ENCODE peak calls at places on chromosomes 5 and 9, in eight cellular contexts. Q, D, G, I, Y, Z, W and O are unnamed samples.
A peak's percentile ranks its signal among the peaks of the same experiment; 100 is the strongest.

GRCh38 chr5:173456751-173457171 is 128.5 kb upstream of the STC2 start:
- DNase-seq in W (peak; percentile 7), I (peak; percentile 64), Y (no peak), G (no peak), Z (no peak), D (peak; percentile 81), Q (peak; percentile 85), O (no peak)

GRCh38 chr5:14440598-14441401 is 140.8 kb upstream of the OTULINL start:
- DNase-seq in D (peak; percentile 97), Y (peak; percentile 87), Q (peak; percentile 87), I (peak; percentile 97), G (no peak), Z (peak; percentile 72), W (no peak), O (no peak)

GRCh38 chr9:77712533-77713130 is 64.5 kb upstream of the GNA14 start:
- DNase-seq in G (no peak), Y (no peak), I (peak; percentile 93), D (peak; percentile 90), Z (peak; percentile 47), W (no peak), Q (peak; percentile 84), O (no peak)

GRCh38 chr5:157362502-157362901 is 96.6 kb downstream of the CYFIP2 start:
- DNase-seq in G (no peak), Q (no peak), Y (no peak), D (no peak), I (no peak), W (no peak), Z (no peak), O (no peak)

GRCh38 chr5:146111409-146111808 is 6.0 kb upstream of the PLAC8L1 start:
- DNase-seq in D (no peak), G (no peak), Z (no peak), I (no peak), Q (no peak), W (no peak), Y (no peak), O (no peak)

GRCh38 chr5:94709277-94709676 is 90.8 kb downstream of the SLF1 start:
- DNase-seq in Q (no peak), W (no peak), D (no peak), Y (no peak), Z (no peak), G (no peak), I (no peak), O (no peak)

GRCh38 chr5:159916841-159917761 is 819 bp downstream of the ADRA1B start:
- DNase-seq in W (no peak), I (no peak), D (no peak), Q (no peak), G (no peak), Z (no peak), Y (peak; percentile 11), O (no peak)

GRCh38 chr5:128213340-128213739 is 129.8 kb downstream of the SLC12A2 start:
- DNase-seq in W (peak; percentile 27), Y (peak; percentile 80), D (peak; percentile 77), I (peak; percentile 90), Z (no peak), Q (peak; percentile 65), G (no peak), O (no peak)

GRCh38 chr5:112795944-112796678 is 58.4 kb downstream of the APC start:
- DNase-seq in D (no peak), Z (peak; percentile 54), G (no peak), Q (no peak), Y (no peak), I (peak; percentile 74), W (no peak), O (no peak)

GRCh38 chr5:160629007-160629402 is 207.3 kb downstream of the PTTG1 start:
- DNase-seq in G (no peak), Z (no peak), Y (no peak), I (no peak), D (no peak), W (no peak), Q (no peak), O (no peak)

GRCh38 chr5:132655821-132656773 is 1.9 kb upstream of the IL13 start:
- DNase-seq in G (no peak), D (no peak), Q (no peak), Z (no peak), Y (peak; percentile 63), W (no peak), I (no peak), O (no peak)

GRCh38 chr5:137778772-137779564 is 24.8 kb upstream of the HNRNPA0 start:
- DNase-seq in G (no peak), Z (peak; percentile 12), Q (no peak), Y (peak; percentile 62), W (no peak), D (peak; percentile 39), I (peak; percentile 73), O (no peak)

GRCh38 chr9:136538599-136539426 is 7.0 kb downstream of the NOTCH1 start:
- DNase-seq in Q (no peak), W (no peak), Z (no peak), Y (no peak), I (no peak), G (no peak), D (no peak), O (no peak)

GRCh38 chr5:41334758-41335157 is 121.4 kb upstream of the C6 start:
- DNase-seq in W (no peak), I (peak; percentile 39), Z (no peak), G (no peak), Q (no peak), Y (peak; percentile 44), D (peak; percentile 36), O (no peak)

GRCh38 chr9:23638011-23638410 is 188.0 kb downstream of the ELAVL2 start:
- DNase-seq in I (no peak), Q (no peak), Z (no peak), G (no peak), D (no peak), W (no peak), Y (no peak), O (no peak)

DNA sequence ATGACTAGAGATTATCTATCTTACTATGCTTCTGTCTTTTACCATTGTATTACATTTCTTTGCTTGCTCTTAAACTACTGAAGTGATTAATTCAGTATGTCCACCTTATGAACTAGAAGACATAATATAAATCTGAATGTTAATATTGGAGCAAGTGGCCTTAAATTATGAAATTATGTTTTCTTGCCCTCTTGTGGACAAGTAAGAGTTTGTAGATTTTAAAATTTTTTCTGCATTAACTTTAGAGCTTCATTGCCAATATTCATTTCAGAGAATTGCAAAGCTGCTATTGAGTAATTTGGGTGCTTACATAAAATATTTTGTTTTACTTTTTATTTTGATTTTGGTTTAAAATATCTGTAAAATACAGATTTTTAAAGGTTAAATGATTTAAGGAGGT is 55.3 kb downstream of the RANBP17 start:
- DNase-seq in D (no peak), I (peak; percentile 39), Y (no peak), W (no peak), Z (no peak), G (no peak), Q (no peak), O (no peak)
- TF ChIP-seq CTCF in D (peak; percentile 42), I (peak; percentile 46), Y (no peak), W (no peak), Z (peak; percentile 25), G (no peak), Q (no peak), O (peak; percentile 10)

GRCh38 chr9:35714579-35715252 is 17.3 kb downstream of the TLN1 start:
- DNase-seq in Z (no peak), G (no peak), D (no peak), Q (no peak), W (no peak), I (no peak), Y (no peak), O (no peak)

GRCh38 chr9:35717132-35717870 is 14.7 kb downstream of the TLN1 start:
- DNase-seq in D (no peak), Y (no peak), G (no peak), W (no peak), Z (no peak), I (no peak), Q (no peak), O (no peak)

GRCh38 chr9:35713578-35713977 is 18.4 kb downstream of the TLN1 start:
- DNase-seq in Y (no peak), D (no peak), G (no peak), I (no peak), W (no peak), Q (no peak), Z (no peak), O (no peak)

GRCh38 chr9:35714123-35714522 is 17.9 kb downstream of the TLN1 start:
- DNase-seq in Q (no peak), Y (no peak), Z (no peak), G (no peak), D (no peak), I (no peak), W (no peak), O (no peak)

GRCh38 chr9:35716236-35716635 is 15.8 kb downstream of the TLN1 start:
- DNase-seq in I (no peak), D (no peak), Y (no peak), G (no peak), Z (no peak), Q (no peak), W (no peak), O (no peak)
- TF ChIP-seq CTCF in I (peak; percentile 20), D (no peak), Y (no peak), G (no peak), Z (peak; percentile 5), Q (no peak), W (no peak), O (no peak)

DNA sequence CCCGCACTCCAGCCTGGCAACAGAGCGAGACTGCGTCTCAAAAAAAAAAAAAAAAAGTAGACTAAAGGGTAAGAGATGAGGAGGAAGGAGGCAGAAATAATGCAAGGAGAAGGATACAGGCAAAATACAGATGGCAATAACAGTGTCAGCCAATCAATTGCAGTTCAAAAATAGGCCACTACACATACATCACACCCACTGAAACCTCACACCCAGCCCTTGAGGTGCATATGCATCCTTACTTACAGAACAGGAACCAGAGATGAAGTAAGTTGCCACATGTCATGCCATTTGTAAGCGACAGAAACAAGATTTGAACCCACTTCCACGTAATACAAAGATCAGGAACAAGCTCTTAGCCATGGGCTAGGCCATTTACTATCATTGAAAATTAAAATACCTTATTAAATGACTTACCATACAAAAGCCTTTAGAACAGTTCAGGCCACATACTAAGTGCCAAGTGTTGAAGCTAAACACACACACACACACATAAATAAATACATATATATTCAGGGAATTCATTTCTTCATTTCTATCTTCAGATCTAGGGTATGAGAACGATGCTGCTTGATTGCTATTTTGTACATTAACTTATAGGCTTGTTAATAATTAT is 98.4 kb downstream of the FNBP1 start:
- DNase-seq in D (no peak), Q (no peak), I (no peak), Y (no peak), Z (no peak), W (peak; percentile 91), G (peak; percentile 33), O (no peak)
- TF ChIP-seq CTCF in D (no peak), Q (no peak), I (no peak), Y (no peak), Z (no peak), W (no peak), G (no peak), O (no peak)

DNA sequence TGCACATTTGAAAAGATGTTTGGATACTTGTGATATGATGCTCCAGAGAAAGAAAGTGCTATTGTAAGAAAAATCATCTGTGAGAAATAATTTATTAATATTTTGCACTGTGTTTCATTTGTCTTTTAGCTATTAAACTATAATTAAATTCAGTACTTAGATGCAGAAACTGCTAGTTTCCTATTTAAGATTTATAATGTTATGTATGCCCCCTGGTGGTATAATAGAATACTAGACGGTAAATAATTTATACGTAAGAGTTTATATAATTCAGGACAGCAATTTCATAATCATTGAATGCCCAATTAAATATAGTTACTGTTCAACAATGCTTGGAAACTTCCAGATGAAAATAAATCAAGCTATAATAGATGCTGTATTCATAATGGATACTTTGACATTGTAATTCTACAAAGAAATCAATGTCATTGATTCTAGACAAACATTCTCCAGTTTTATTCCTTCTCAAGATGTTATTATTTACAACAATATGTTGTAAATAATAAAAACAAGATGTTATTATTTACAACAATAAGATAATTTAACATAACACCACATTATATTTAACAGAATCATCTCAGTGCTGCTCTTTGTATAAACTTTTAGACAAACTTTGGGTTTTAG is 101.0 kb downstream of the TMEM232 start:
- DNase-seq in Q (no peak), I (peak; percentile 56), D (peak; percentile 52), W (no peak), Y (peak; percentile 31), G (no peak), Z (peak; percentile 4), O (no peak)
- TF ChIP-seq CTCF in Q (no peak), I (peak; percentile 48), D (peak; percentile 57), W (no peak), Y (peak; percentile 71), G (peak; percentile 64), Z (peak; percentile 15), O (peak; percentile 61)